ENCODE peak calls at places on chromosome 11, in four cellular contexts. H is tibial artery, B is IMR-90, Z is choroid plexus epithelial cell. X is an unnamed sample.

GRCh38 chr11:86174101-86175046 is 70.2 kb upstream of the EED start:
- DNase-seq in H (peak), B (peak), Z (peak), X (no peak)

GRCh38 chr11:7893792-7894191 is 37.3 kb downstream of the OR10A6 start:
- DNase-seq in H (no peak), B (no peak), Z (no peak), X (no peak)

GRCh38 chr11:74572349-74572748 is 20.0 kb upstream of the POLD3 start:
- DNase-seq in H (no peak), B (no peak), Z (no peak), X (no peak)

GRCh38 chr11:13927496-13927895 is 35.0 kb upstream of the SPON1 start:
- DNase-seq in H (no peak), B (no peak), Z (no peak), X (no peak)

GRCh38 chr11:74783241-74783871 is 34.7 kb downstream of the RNF169 start:
- DNase-seq in H (no peak), B (peak), Z (peak), X (peak)

GRCh38 chr11:72760543-72761400 is 8.6 kb upstream of the ARAP1 start:
- DNase-seq in H (no peak), B (peak), Z (peak), X (no peak)

GRCh38 chr11:14360976-14361375 is 2.0 kb upstream of the RRAS2 start:
- DNase-seq in H (no peak), B (no peak), Z (no peak), X (no peak)

GRCh38 chr11:134940441-134941125 is 528.5 kb upstream of the B3GAT1 start:
- DNase-seq in H (no peak), B (no peak), Z (no peak), X (no peak)

GRCh38 chr11:4025957-4026324 is 68.7 kb upstream of the RRM1 start:
- DNase-seq in H (no peak), B (peak), Z (peak), X (no peak)

DNA sequence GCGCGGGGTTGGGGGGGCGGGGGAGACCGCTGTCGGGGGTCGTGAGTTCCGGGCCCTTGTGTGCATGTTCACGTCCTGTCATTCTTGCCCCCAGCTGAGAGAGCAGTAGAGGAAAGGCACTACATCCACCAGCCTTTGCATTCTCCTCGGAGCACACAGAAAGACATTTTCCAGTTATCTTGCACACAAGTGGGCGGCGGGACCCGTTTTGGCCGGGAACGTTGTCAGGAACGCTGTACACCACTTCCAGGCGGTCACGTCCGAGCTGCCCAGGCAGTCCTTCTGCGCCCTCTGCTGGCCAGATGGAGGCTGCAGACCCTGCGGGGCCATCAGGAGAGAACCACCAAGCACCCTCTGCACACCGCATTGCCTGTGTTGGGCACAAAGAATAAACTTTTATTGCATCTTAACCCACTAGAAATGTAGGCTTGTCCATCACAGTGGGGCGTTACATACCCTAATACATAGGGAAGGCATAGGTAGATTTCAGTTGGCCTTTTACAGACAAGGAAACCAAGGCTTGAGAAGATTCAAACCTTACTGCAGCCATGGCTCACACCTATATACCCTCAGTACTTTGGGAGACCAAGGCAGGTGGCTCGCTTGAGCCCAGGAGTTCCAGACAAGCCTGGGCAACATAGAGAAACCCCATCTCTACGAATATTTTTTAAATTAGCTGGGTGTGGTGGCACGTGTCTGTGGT is 2.8 kb upstream of the CDKN1C start:
- DNase-seq in H (peak), B (peak), Z (peak), X (peak)
- TF ChIP-seq CTCF in H (peak), B (peak), Z (peak), X (peak)

DNA sequence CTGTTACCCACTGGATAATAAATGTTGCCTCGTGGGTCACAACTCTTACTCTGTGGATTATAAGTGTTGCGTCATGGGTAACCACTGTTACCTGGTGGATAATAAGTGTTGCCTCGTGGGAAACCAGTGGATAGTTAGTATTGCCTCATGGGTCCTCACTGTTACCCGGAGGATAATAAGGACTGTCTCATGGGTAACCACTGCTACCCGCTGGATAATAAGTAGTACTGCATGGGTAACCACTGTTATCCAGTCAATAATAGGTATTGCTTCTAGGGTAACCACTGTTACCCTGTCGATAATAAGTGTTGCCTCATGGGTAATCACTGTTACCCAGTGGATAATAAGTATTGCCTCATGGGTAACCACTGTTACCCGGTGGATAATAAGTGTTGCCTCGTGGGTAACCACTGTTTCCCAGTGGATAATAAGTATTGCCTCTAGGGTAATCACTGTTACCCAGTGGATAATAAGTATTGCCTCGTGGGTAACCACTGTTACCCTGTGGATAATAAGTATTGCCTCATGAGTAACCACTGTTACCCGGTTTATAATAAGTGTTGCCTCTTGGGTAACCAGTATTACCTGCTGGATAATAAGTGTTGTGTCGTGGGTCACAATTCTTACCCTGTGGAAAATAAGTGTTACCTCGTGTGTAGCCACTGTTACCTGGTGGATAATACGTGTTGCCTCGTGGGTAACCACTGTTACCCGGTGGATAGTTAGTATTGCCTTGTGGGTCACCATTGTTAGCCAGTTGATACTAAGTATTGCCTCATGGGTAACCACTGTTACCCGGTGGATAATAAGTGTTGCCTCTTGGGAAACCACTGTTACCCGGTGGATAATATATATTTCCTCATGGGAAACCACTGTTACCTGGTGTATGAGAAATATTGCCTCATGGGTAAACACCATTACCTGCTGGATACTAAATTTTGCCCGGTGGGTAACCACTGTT is 15.7 kb upstream of the NXPE4 start:
- DNase-seq in H (no peak), B (peak), Z (peak), X (no peak)
- TF ChIP-seq CTCF in H (no peak), B (peak), Z (peak), X (no peak)

GRCh38 chr11:83978942-83979341 is 692.8 kb upstream of the CCDC90B start:
- DNase-seq in H (no peak), B (no peak), Z (no peak), X (no peak)

GRCh38 chr11:83982825-83983224 is 696.7 kb upstream of the CCDC90B start:
- DNase-seq in H (no peak), B (no peak), Z (no peak), X (no peak)

GRCh38 chr11:83975984-83976383 is 689.8 kb upstream of the CCDC90B start:
- DNase-seq in H (no peak), B (no peak), Z (no peak), X (no peak)

DNA sequence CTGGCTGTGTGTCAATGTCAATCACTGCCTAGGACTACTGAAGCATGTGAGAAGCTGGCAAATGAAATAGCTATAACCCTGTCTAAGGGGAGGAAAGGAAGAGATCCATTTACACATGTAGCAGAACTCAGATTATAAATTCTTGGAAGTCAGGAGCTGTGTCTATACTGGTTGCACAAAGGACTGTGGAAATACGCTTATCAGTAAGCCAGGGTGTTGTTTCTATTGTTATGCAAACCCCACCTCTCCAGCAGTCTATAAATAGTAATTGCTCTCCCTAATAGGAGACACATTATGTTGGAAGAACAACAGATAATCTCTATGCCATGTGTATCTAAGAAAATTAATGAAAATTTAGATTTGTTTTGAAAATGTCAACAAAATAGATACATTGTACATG is 693.4 kb upstream of the CCDC90B start:
- DNase-seq in H (no peak), B (no peak), Z (no peak), X (no peak)
- TF ChIP-seq CTCF in H (no peak), B (no peak), Z (no peak), X (no peak)

GRCh38 chr11:29018631-29019030 is 910.4 kb downstream of the METTL15 start:
- DNase-seq in H (no peak), B (peak), Z (peak), X (no peak)

GRCh38 chr11:29017941-29018340 is 909.8 kb downstream of the METTL15 start:
- DNase-seq in H (no peak), B (no peak), Z (no peak), X (no peak)

GRCh38 chr11:29024386-29024785 is 916.2 kb downstream of the METTL15 start:
- DNase-seq in H (no peak), B (peak), Z (no peak), X (no peak)

GRCh38 chr11:29022676-29023075 is 914.5 kb downstream of the METTL15 start:
- DNase-seq in H (no peak), B (no peak), Z (no peak), X (no peak)

GRCh38 chr11:29019960-29020683 is 911.9 kb downstream of the METTL15 start:
- DNase-seq in H (no peak), B (peak), Z (peak), X (no peak)
- TF ChIP-seq CTCF in H (no peak), B (peak), Z (peak), X (no peak)

DNA sequence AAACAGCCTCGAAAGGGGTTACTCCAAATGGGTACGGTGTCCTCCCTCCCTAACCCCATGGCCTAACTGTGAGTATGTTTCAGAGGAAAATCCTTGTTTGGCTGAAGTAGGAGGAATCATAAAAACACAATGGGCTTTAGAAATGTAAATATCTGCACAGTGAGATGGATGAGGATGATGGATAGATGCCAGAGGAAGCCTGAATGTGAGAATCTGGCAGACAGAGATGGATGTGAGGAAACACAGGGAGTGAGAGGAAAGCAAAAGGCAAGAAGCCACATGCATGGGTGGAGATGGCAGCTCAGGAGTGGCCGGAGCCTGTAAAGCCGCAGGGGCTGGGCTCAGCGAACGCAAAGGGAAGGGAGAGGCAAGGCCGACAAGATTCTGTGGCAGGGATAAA is 237.2 kb upstream of the CADM1 start:
- DNase-seq in H (no peak), B (no peak), Z (no peak), X (no peak)
- TF ChIP-seq CTCF in H (no peak), B (no peak), Z (no peak), X (no peak)

DNA sequence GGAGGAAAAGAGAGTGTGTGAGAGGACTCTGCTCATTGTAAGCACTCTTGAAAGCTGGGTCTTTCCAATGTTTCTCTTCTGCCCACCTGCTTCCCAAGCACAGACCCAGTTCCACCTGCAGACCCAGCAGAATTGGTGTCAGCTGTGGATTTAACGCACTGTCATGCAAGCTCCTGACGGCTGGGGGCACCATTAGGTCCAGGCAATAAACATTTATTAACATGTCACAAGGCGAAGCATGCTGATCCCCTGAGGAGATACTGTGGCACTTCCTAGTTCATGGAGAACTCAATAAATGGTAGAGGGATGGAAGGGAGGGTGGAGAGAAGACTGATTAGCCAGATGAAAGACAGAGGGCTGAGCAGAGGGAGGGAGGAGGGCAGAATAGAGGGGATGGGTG is 68.3 kb upstream of the TSPAN18 start:
- DNase-seq in H (no peak), B (peak), Z (peak), X (no peak)
- TF ChIP-seq CTCF in H (no peak), B (peak), Z (peak), X (no peak)

GRCh38 chr11:67401495-67402191 is at the start of gene PPP1CA:
- DNase-seq in H (peak), B (peak), Z (peak), X (peak)
- TF ChIP-seq CTCF in H (peak), B (peak), Z (peak), X (peak)